ENCODE peak calls at places on chromosome 13, in four cellular contexts. One of them, this sample, is unnamed.
A peak's percentile ranks its signal among the peaks of the same experiment; 100 is the strongest.

GRCh38 chr13:107866007-107866665 is 349.2 kb downstream of the LIG4 start:
- DNase-seq in activated CD8-positive, alpha-beta T cell treated with anti-CD3 and anti-CD28 coated beads for 36 hours: peak; percentile 4
- DNase-seq in heart right ventricle: no peak
- DNase-seq in astrocyte of the spinal cord: peak; percentile 52
- DNase-seq in this sample: peak; percentile 26

GRCh38 chr13:36992362-36992761 is 6.8 kb downstream of the ALG5 start:
- DNase-seq in astrocyte of the spinal cord: no peak
- DNase-seq in activated CD8-positive, alpha-beta T cell treated with anti-CD3 and anti-CD28 coated beads for 36 hours: no peak
- DNase-seq in heart right ventricle: no peak
- DNase-seq in this sample: no peak

GRCh38 chr13:35979378-35979911 is 151.7 kb downstream of the DCLK1 start:
- DNase-seq in activated CD8-positive, alpha-beta T cell treated with anti-CD3 and anti-CD28 coated beads for 36 hours: no peak
- DNase-seq in heart right ventricle: peak; percentile 69
- DNase-seq in astrocyte of the spinal cord: peak; percentile 98
- DNase-seq in this sample: no peak

GRCh38 chr13:52845334-52845761 is 3.1 kb downstream of the PCDH8 start:
- DNase-seq in astrocyte of the spinal cord: no peak
- DNase-seq in activated CD8-positive, alpha-beta T cell treated with anti-CD3 and anti-CD28 coated beads for 36 hours: no peak
- DNase-seq in heart right ventricle: no peak
- DNase-seq in this sample: no peak

GRCh38 chr13:44263920-44264610 is 109.6 kb upstream of the SERP2 start:
- DNase-seq in activated CD8-positive, alpha-beta T cell treated with anti-CD3 and anti-CD28 coated beads for 36 hours: no peak
- DNase-seq in heart right ventricle: no peak
- DNase-seq in astrocyte of the spinal cord: no peak
- DNase-seq in this sample: no peak

GRCh38 chr13:102597029-102598015 is 536 bp downstream of the TPP2 start:
- DNase-seq in heart right ventricle: peak; percentile 14
- DNase-seq in activated CD8-positive, alpha-beta T cell treated with anti-CD3 and anti-CD28 coated beads for 36 hours: peak; percentile 41
- DNase-seq in astrocyte of the spinal cord: peak; percentile 41
- DNase-seq in this sample: peak; percentile 25

GRCh38 chr13:98678741-98679140 is 73.7 kb downstream of the SLC15A1 start:
- DNase-seq in heart right ventricle: no peak
- DNase-seq in activated CD8-positive, alpha-beta T cell treated with anti-CD3 and anti-CD28 coated beads for 36 hours: no peak
- DNase-seq in astrocyte of the spinal cord: no peak
- DNase-seq in this sample: no peak

GRCh38 chr13:35964764-35965163 is 166.4 kb downstream of the DCLK1 start:
- DNase-seq in heart right ventricle: no peak
- DNase-seq in activated CD8-positive, alpha-beta T cell treated with anti-CD3 and anti-CD28 coated beads for 36 hours: no peak
- DNase-seq in astrocyte of the spinal cord: peak; percentile 34
- DNase-seq in this sample: no peak

GRCh38 chr13:99827011-99827410 is 144.6 kb downstream of the ZIC5 start:
- DNase-seq in heart right ventricle: no peak
- DNase-seq in activated CD8-positive, alpha-beta T cell treated with anti-CD3 and anti-CD28 coated beads for 36 hours: no peak
- DNase-seq in astrocyte of the spinal cord: peak; percentile 4
- DNase-seq in this sample: no peak

GRCh38 chr13:59842507-59842906 is 321.2 kb downstream of the DIAPH3 start:
- DNase-seq in astrocyte of the spinal cord: no peak
- DNase-seq in heart right ventricle: no peak
- DNase-seq in activated CD8-positive, alpha-beta T cell treated with anti-CD3 and anti-CD28 coated beads for 36 hours: no peak
- DNase-seq in this sample: no peak

GRCh38 chr13:110560606-110561334 is 752 bp downstream of the RAB20 start:
- DNase-seq in heart right ventricle: peak; percentile 25
- DNase-seq in activated CD8-positive, alpha-beta T cell treated with anti-CD3 and anti-CD28 coated beads for 36 hours: peak; percentile 11
- DNase-seq in astrocyte of the spinal cord: no peak
- DNase-seq in this sample: peak; percentile 70

GRCh38 chr13:107518780-107519179 is 696.6 kb downstream of the LIG4 start:
- DNase-seq in astrocyte of the spinal cord: no peak
- DNase-seq in activated CD8-positive, alpha-beta T cell treated with anti-CD3 and anti-CD28 coated beads for 36 hours: no peak
- DNase-seq in heart right ventricle: no peak
- DNase-seq in this sample: no peak

DNA sequence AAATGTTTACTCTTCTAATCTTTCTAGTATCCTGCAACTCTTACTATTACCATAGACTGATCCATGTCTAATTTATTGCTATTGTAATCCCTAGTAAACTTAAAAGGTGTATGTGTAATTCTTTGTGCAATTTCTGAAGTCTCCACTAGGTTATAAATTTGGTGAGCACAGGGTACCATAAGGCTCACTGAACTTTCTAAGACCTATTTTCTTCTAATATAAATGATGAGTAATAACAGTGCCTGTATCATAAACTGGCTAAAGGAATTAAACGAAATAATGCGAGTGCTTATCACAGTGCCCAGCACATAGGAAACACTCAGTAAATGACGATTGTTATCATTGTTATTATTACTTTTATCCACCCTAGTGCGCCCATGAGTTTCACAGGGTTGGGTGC is 119.1 kb downstream of the KLF12 start:
- DNase-seq in activated CD8-positive, alpha-beta T cell treated with anti-CD3 and anti-CD28 coated beads for 36 hours: no peak
- DNase-seq in heart right ventricle: no peak
- DNase-seq in astrocyte of the spinal cord: no peak
- DNase-seq in this sample: no peak
- TF ChIP-seq CTCF in activated CD8-positive, alpha-beta T cell treated with anti-CD3 and anti-CD28 coated beads for 36 hours: peak; percentile 57
- TF ChIP-seq CTCF in heart right ventricle: no peak
- TF ChIP-seq CTCF in astrocyte of the spinal cord: peak; percentile 25
- TF ChIP-seq CTCF in this sample: no peak

GRCh38 chr13:78802912-78803311 is 144.0 kb upstream of the OBI1 start:
- DNase-seq in astrocyte of the spinal cord: no peak
- DNase-seq in heart right ventricle: no peak
- DNase-seq in activated CD8-positive, alpha-beta T cell treated with anti-CD3 and anti-CD28 coated beads for 36 hours: no peak
- DNase-seq in this sample: no peak

GRCh38 chr13:78806457-78806856 is 147.5 kb upstream of the OBI1 start:
- DNase-seq in activated CD8-positive, alpha-beta T cell treated with anti-CD3 and anti-CD28 coated beads for 36 hours: no peak
- DNase-seq in heart right ventricle: no peak
- DNase-seq in astrocyte of the spinal cord: no peak
- DNase-seq in this sample: no peak
- TF ChIP-seq CTCF in activated CD8-positive, alpha-beta T cell treated with anti-CD3 and anti-CD28 coated beads for 36 hours: peak; percentile 41
- TF ChIP-seq CTCF in heart right ventricle: no peak
- TF ChIP-seq CTCF in astrocyte of the spinal cord: peak; percentile 33
- TF ChIP-seq CTCF in this sample: peak; percentile 29

GRCh38 chr13:97288486-97288900 is 66.4 kb downstream of the MBNL2 start:
- DNase-seq in astrocyte of the spinal cord: no peak
- DNase-seq in heart right ventricle: no peak
- DNase-seq in activated CD8-positive, alpha-beta T cell treated with anti-CD3 and anti-CD28 coated beads for 36 hours: no peak
- DNase-seq in this sample: no peak
- TF ChIP-seq CTCF in astrocyte of the spinal cord: no peak
- TF ChIP-seq CTCF in heart right ventricle: no peak
- TF ChIP-seq CTCF in activated CD8-positive, alpha-beta T cell treated with anti-CD3 and anti-CD28 coated beads for 36 hours: no peak
- TF ChIP-seq CTCF in this sample: no peak

GRCh38 chr13:73428137-73428536 is 369.3 kb downstream of the KLF5 start:
- DNase-seq in activated CD8-positive, alpha-beta T cell treated with anti-CD3 and anti-CD28 coated beads for 36 hours: peak; percentile 5
- DNase-seq in astrocyte of the spinal cord: peak; percentile 90
- DNase-seq in heart right ventricle: no peak
- DNase-seq in this sample: no peak
- TF ChIP-seq CTCF in activated CD8-positive, alpha-beta T cell treated with anti-CD3 and anti-CD28 coated beads for 36 hours: no peak
- TF ChIP-seq CTCF in astrocyte of the spinal cord: no peak
- TF ChIP-seq CTCF in heart right ventricle: no peak
- TF ChIP-seq CTCF in this sample: no peak

DNA sequence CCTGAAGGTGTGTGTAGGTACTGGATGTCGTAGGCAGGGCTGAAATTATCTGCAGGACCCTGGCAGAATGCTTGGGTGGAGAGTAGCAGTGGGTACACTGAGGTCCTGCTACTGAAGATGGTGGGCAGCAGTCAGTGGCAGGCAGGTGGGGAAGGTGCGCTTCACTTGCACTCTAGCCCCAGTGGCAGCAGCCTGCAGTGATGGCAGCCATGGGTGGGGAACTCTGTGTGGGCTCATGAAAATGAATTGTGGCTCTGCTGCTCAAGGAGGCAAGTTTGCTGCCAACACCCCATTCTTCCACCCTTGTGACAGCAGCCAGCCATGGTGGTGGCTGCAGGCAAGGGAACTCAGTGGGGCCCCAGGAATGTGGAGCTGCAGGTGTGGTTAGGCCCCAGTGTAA is 1242.7 kb upstream of the MIR17HG start:
- DNase-seq in astrocyte of the spinal cord: no peak
- DNase-seq in heart right ventricle: no peak
- DNase-seq in activated CD8-positive, alpha-beta T cell treated with anti-CD3 and anti-CD28 coated beads for 36 hours: no peak
- DNase-seq in this sample: no peak
- TF ChIP-seq CTCF in astrocyte of the spinal cord: no peak
- TF ChIP-seq CTCF in heart right ventricle: no peak
- TF ChIP-seq CTCF in activated CD8-positive, alpha-beta T cell treated with anti-CD3 and anti-CD28 coated beads for 36 hours: no peak
- TF ChIP-seq CTCF in this sample: no peak

GRCh38 chr13:63636231-63636993 is 2220.8 kb upstream of the PCDH20 start:
- DNase-seq in activated CD8-positive, alpha-beta T cell treated with anti-CD3 and anti-CD28 coated beads for 36 hours: no peak
- DNase-seq in astrocyte of the spinal cord: peak; percentile 23
- DNase-seq in heart right ventricle: no peak
- DNase-seq in this sample: no peak
- TF ChIP-seq CTCF in activated CD8-positive, alpha-beta T cell treated with anti-CD3 and anti-CD28 coated beads for 36 hours: no peak
- TF ChIP-seq CTCF in astrocyte of the spinal cord: peak; percentile 23
- TF ChIP-seq CTCF in heart right ventricle: no peak
- TF ChIP-seq CTCF in this sample: no peak

GRCh38 chr13:26377038-26377437 is 123.1 kb downstream of the CDK8 start:
- DNase-seq in astrocyte of the spinal cord: no peak
- DNase-seq in activated CD8-positive, alpha-beta T cell treated with anti-CD3 and anti-CD28 coated beads for 36 hours: peak; percentile 21
- DNase-seq in heart right ventricle: no peak
- DNase-seq in this sample: no peak
- TF ChIP-seq CTCF in astrocyte of the spinal cord: peak; percentile 37
- TF ChIP-seq CTCF in activated CD8-positive, alpha-beta T cell treated with anti-CD3 and anti-CD28 coated beads for 36 hours: no peak
- TF ChIP-seq CTCF in heart right ventricle: no peak
- TF ChIP-seq CTCF in this sample: peak; percentile 8

GRCh38 chr13:19888799-19889198 is 25.4 kb upstream of the ZMYM5 start:
- DNase-seq in heart right ventricle: no peak
- DNase-seq in astrocyte of the spinal cord: peak; percentile 38
- DNase-seq in activated CD8-positive, alpha-beta T cell treated with anti-CD3 and anti-CD28 coated beads for 36 hours: no peak
- DNase-seq in this sample: no peak
- TF ChIP-seq CTCF in heart right ventricle: no peak
- TF ChIP-seq CTCF in astrocyte of the spinal cord: peak; percentile 29
- TF ChIP-seq CTCF in activated CD8-positive, alpha-beta T cell treated with anti-CD3 and anti-CD28 coated beads for 36 hours: peak; percentile 30
- TF ChIP-seq CTCF in this sample: peak; percentile 14

DNA sequence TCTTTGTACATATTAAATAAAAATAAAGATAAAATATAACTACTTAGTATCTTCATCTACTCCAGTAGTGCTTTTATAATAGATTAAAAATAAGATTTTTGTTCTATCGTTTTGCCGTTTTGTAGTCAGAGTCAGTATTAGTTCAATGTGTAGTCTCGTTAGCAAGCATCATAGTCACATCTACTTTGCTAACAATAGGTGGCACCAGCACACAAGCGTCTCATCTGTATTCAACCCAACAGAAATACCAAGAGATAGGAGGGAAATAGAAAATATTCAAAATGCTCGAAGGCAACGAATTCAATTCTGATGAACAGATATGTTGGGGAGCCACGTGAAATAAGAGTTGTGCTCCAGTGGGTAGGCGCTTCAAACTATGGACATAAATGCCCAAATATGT is 21.4 kb upstream of the MICU2 start:
- DNase-seq in heart right ventricle: no peak
- DNase-seq in activated CD8-positive, alpha-beta T cell treated with anti-CD3 and anti-CD28 coated beads for 36 hours: peak; percentile 22
- DNase-seq in astrocyte of the spinal cord: peak; percentile 28
- DNase-seq in this sample: peak; percentile 60
- TF ChIP-seq CTCF in heart right ventricle: no peak
- TF ChIP-seq CTCF in activated CD8-positive, alpha-beta T cell treated with anti-CD3 and anti-CD28 coated beads for 36 hours: no peak
- TF ChIP-seq CTCF in astrocyte of the spinal cord: peak; percentile 54
- TF ChIP-seq CTCF in this sample: peak; percentile 44

DNA sequence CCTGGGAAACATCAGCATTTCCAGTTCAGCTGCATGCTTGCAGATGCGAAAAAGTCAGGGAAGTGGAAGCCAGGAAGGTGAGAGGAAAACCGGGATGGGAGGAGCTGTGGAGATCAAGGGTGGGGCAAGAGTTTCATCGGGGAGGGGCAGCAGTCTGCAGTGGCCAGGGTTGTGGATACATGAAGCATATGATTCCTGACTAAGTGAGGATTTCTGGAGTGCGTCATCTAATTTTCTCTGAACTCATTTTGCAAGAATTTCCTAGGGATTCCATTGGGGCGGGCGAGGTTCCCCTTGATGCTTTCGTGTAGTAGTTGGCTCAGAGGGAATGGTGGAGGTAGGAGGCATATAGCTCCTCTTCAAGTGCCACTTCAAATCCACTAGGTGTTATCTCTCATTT is 344.1 kb upstream of the TMTC4 start:
- DNase-seq in activated CD8-positive, alpha-beta T cell treated with anti-CD3 and anti-CD28 coated beads for 36 hours: no peak
- DNase-seq in heart right ventricle: no peak
- DNase-seq in astrocyte of the spinal cord: peak; percentile 75
- DNase-seq in this sample: no peak
- TF ChIP-seq CTCF in activated CD8-positive, alpha-beta T cell treated with anti-CD3 and anti-CD28 coated beads for 36 hours: no peak
- TF ChIP-seq CTCF in heart right ventricle: no peak
- TF ChIP-seq CTCF in astrocyte of the spinal cord: no peak
- TF ChIP-seq CTCF in this sample: no peak

This sample was measured in GM13976.